ENCODE peak calls at places on chromosomes 16 and 17, in five cellular contexts. One of them, this sample, is unnamed.
A peak's percentile ranks its signal among the peaks of the same experiment; 100 is the strongest.

GRCh38 chr16:56288019-56288418 is 96.7 kb downstream of the GNAO1 start:
- DNase-seq in AG04450: no peak
- DNase-seq in HFF-Myc: no peak
- DNase-seq in GM13977: no peak
- DNase-seq in retinal pigment epithelial cell: no peak
- DNase-seq in this sample: no peak

GRCh38 chr17:67376509-67376891 is 581 bp upstream of the PITPNC1 start:
- DNase-seq in GM13977: peak; percentile 39
- DNase-seq in AG04450: no peak
- DNase-seq in retinal pigment epithelial cell: no peak
- DNase-seq in HFF-Myc: peak; percentile 62
- DNase-seq in this sample: peak; percentile 48

GRCh38 chr17:1865252-1866037 is 35.6 kb downstream of the RPA1 start:
- DNase-seq in GM13977: peak; percentile 56
- DNase-seq in HFF-Myc: peak; percentile 4
- DNase-seq in AG04450: no peak
- DNase-seq in retinal pigment epithelial cell: no peak
- DNase-seq in this sample: peak; percentile 64

GRCh38 chr16:14365200-14365851 is 264.7 kb downstream of the PARN start:
- DNase-seq in retinal pigment epithelial cell: no peak
- DNase-seq in GM13977: no peak
- DNase-seq in HFF-Myc: no peak
- DNase-seq in AG04450: no peak
- DNase-seq in this sample: no peak

GRCh38 chr16:82947675-82948074 is 320.9 kb downstream of the CDH13 start:
- DNase-seq in GM13977: no peak
- DNase-seq in AG04450: no peak
- DNase-seq in HFF-Myc: no peak
- DNase-seq in retinal pigment epithelial cell: no peak
- DNase-seq in this sample: no peak

GRCh38 chr17:8894189-8894611 is 26.7 kb upstream of the PIK3R6 start:
- DNase-seq in GM13977: no peak
- DNase-seq in retinal pigment epithelial cell: no peak
- DNase-seq in AG04450: no peak
- DNase-seq in HFF-Myc: no peak
- DNase-seq in this sample: no peak

GRCh38 chr17:1521067-1521466 is 4.7 kb upstream of the INPP5K start:
- DNase-seq in HFF-Myc: no peak
- DNase-seq in GM13977: no peak
- DNase-seq in AG04450: no peak
- DNase-seq in retinal pigment epithelial cell: no peak
- DNase-seq in this sample: no peak

GRCh38 chr17:75639327-75639726 is 6.1 kb downstream of the SMIM5 start:
- DNase-seq in HFF-Myc: no peak
- DNase-seq in retinal pigment epithelial cell: no peak
- DNase-seq in AG04450: no peak
- DNase-seq in GM13977: no peak
- DNase-seq in this sample: no peak

GRCh38 chr17:69608808-69609494 is 194.5 kb downstream of the MAP2K6 start:
- DNase-seq in retinal pigment epithelial cell: peak; percentile 91
- DNase-seq in GM13977: no peak
- DNase-seq in AG04450: peak; percentile 83
- DNase-seq in HFF-Myc: peak; percentile 82
- DNase-seq in this sample: no peak

GRCh38 chr17:82911822-82912221 is 72.0 kb upstream of the ZNF750 start:
- DNase-seq in AG04450: no peak
- DNase-seq in HFF-Myc: no peak
- DNase-seq in retinal pigment epithelial cell: no peak
- DNase-seq in GM13977: no peak
- DNase-seq in this sample: no peak

GRCh38 chr16:79651363-79651762 is 50.8 kb upstream of the MAF start:
- DNase-seq in AG04450: no peak
- DNase-seq in retinal pigment epithelial cell: peak; percentile 75
- DNase-seq in HFF-Myc: no peak
- DNase-seq in GM13977: no peak
- DNase-seq in this sample: no peak

GRCh38 chr17:38942641-38943040 is 17.2 kb downstream of the LASP1NB start:
- DNase-seq in HFF-Myc: no peak
- DNase-seq in GM13977: peak; percentile 48
- DNase-seq in retinal pigment epithelial cell: no peak
- DNase-seq in AG04450: no peak
- DNase-seq in this sample: no peak

GRCh38 chr17:48575066-48575582 is 3.0 kb downstream of the HOXB4 start:
- DNase-seq in GM13977: no peak
- DNase-seq in AG04450: no peak
- DNase-seq in HFF-Myc: no peak
- DNase-seq in retinal pigment epithelial cell: no peak
- DNase-seq in this sample: no peak

GRCh38 chr17:80822700-80823410 is 168.8 kb upstream of the CHMP6 start:
- DNase-seq in AG04450: no peak
- DNase-seq in retinal pigment epithelial cell: no peak
- DNase-seq in GM13977: no peak
- DNase-seq in HFF-Myc: no peak
- DNase-seq in this sample: no peak

GRCh38 chr16:25151996-25152395 is 40.5 kb downstream of the LCMT1 start:
- DNase-seq in retinal pigment epithelial cell: no peak
- DNase-seq in HFF-Myc: no peak
- DNase-seq in AG04450: no peak
- DNase-seq in GM13977: no peak
- DNase-seq in this sample: no peak

GRCh38 chr17:10844667-10845387 is 6.9 kb upstream of the PIRT start:
- DNase-seq in retinal pigment epithelial cell: peak; percentile 10
- DNase-seq in AG04450: peak; percentile 24
- DNase-seq in HFF-Myc: peak; percentile 14
- DNase-seq in GM13977: peak; percentile 84
- DNase-seq in this sample: peak; percentile 77

GRCh38 chr17:45137561-45138305 is 2.2 kb downstream of the ACBD4 start:
- DNase-seq in GM13977: no peak
- DNase-seq in HFF-Myc: no peak
- DNase-seq in retinal pigment epithelial cell: no peak
- DNase-seq in AG04450: no peak
- DNase-seq in this sample: no peak

GRCh38 chr16:79767597-79768280 is 167.2 kb upstream of the MAF start:
- DNase-seq in HFF-Myc: no peak
- DNase-seq in AG04450: no peak
- DNase-seq in retinal pigment epithelial cell: no peak
- DNase-seq in GM13977: no peak
- DNase-seq in this sample: no peak

GRCh38 chr16:74984194-74984669 is 691 bp downstream of the WDR59 start:
- DNase-seq in HFF-Myc: no peak
- DNase-seq in AG04450: no peak
- DNase-seq in retinal pigment epithelial cell: no peak
- DNase-seq in GM13977: no peak
- DNase-seq in this sample: peak; percentile 50

GRCh38 chr17:22462461-22462860 is 770.1 kb downstream of the KCNJ18 start:
- DNase-seq in AG04450: no peak
- DNase-seq in HFF-Myc: no peak
- DNase-seq in retinal pigment epithelial cell: no peak
- DNase-seq in GM13977: no peak
- DNase-seq in this sample: no peak

GRCh38 chr17:76000755-76001521 is at the start of gene CDK3:
- DNase-seq in HFF-Myc: no peak
- DNase-seq in retinal pigment epithelial cell: no peak
- DNase-seq in AG04450: no peak
- DNase-seq in GM13977: peak; percentile 22
- DNase-seq in this sample: no peak

GRCh38 chr16:22007509-22008214 is at the start of gene MOSMO:
- DNase-seq in AG04450: no peak
- DNase-seq in retinal pigment epithelial cell: no peak
- DNase-seq in GM13977: peak; percentile 93
- DNase-seq in HFF-Myc: no peak
- DNase-seq in this sample: peak; percentile 63

GRCh38 chr16:68370921-68371651 is 60.3 kb downstream of the PRMT7 start:
- DNase-seq in GM13977: no peak
- DNase-seq in AG04450: no peak
- DNase-seq in retinal pigment epithelial cell: no peak
- DNase-seq in HFF-Myc: no peak
- DNase-seq in this sample: peak; percentile 76

GRCh38 chr17:15649861-15650391 is 30.4 kb upstream of the FBXW10B start:
- DNase-seq in AG04450: no peak
- DNase-seq in retinal pigment epithelial cell: no peak
- DNase-seq in HFF-Myc: no peak
- DNase-seq in GM13977: no peak
- DNase-seq in this sample: no peak

GRCh38 chr17:64984776-64985521 is 65.7 kb upstream of the LRRC37A3 start:
- DNase-seq in retinal pigment epithelial cell: peak; percentile 43
- DNase-seq in GM13977: no peak
- DNase-seq in AG04450: no peak
- DNase-seq in HFF-Myc: no peak
- DNase-seq in this sample: peak; percentile 72

GRCh38 chr17:59848778-59849177 is 44.0 kb downstream of the TUBD1 start:
- DNase-seq in HFF-Myc: no peak
- DNase-seq in GM13977: no peak
- DNase-seq in retinal pigment epithelial cell: no peak
- DNase-seq in AG04450: no peak
- DNase-seq in this sample: peak; percentile 74

GRCh38 chr17:80270836-80271235 is 10.2 kb downstream of the RNF213 start:
- DNase-seq in GM13977: peak; percentile 64
- DNase-seq in HFF-Myc: no peak
- DNase-seq in AG04450: no peak
- DNase-seq in retinal pigment epithelial cell: no peak
- DNase-seq in this sample: peak; percentile 61

GRCh38 chr17:73645050-73645871 is 1.0 kb upstream of the SDK2 start:
- DNase-seq in AG04450: no peak
- DNase-seq in retinal pigment epithelial cell: no peak
- DNase-seq in GM13977: peak; percentile 52
- DNase-seq in HFF-Myc: no peak
- DNase-seq in this sample: peak; percentile 60

GRCh38 chr16:85490971-85491771 is 122.0 kb upstream of the GSE1 start:
- DNase-seq in AG04450: no peak
- DNase-seq in GM13977: peak; percentile 89
- DNase-seq in HFF-Myc: no peak
- DNase-seq in retinal pigment epithelial cell: no peak
- DNase-seq in this sample: peak; percentile 72

GRCh38 chr16:89112377-89113151 is 18.9 kb downstream of the ACSF3 start:
- DNase-seq in GM13977: no peak
- DNase-seq in AG04450: no peak
- DNase-seq in retinal pigment epithelial cell: no peak
- DNase-seq in HFF-Myc: no peak
- DNase-seq in this sample: peak; percentile 39

GRCh38 chr17:3585826-3586225 is 23.4 kb downstream of the TRPV1 start:
- DNase-seq in HFF-Myc: no peak
- DNase-seq in retinal pigment epithelial cell: no peak
- DNase-seq in GM13977: no peak
- DNase-seq in AG04450: no peak
- DNase-seq in this sample: no peak

GRCh38 chr16:17744903-17745581 is 274.3 kb upstream of the XYLT1 start:
- DNase-seq in GM13977: no peak
- DNase-seq in retinal pigment epithelial cell: no peak
- DNase-seq in HFF-Myc: no peak
- DNase-seq in AG04450: no peak
- DNase-seq in this sample: no peak

GRCh38 chr17:39934324-39934723 is 6.8 kb downstream of the LRRC3C start:
- DNase-seq in AG04450: no peak
- DNase-seq in retinal pigment epithelial cell: no peak
- DNase-seq in HFF-Myc: no peak
- DNase-seq in GM13977: no peak
- DNase-seq in this sample: no peak

GRCh38 chr17:34391241-34391640 is 28.2 kb upstream of the CCL1 start:
- DNase-seq in HFF-Myc: no peak
- DNase-seq in AG04450: no peak
- DNase-seq in retinal pigment epithelial cell: no peak
- DNase-seq in GM13977: no peak
- DNase-seq in this sample: no peak

GRCh38 chr16:58563235-58563634 is 47.9 kb downstream of the SETD6 start:
- DNase-seq in retinal pigment epithelial cell: no peak
- DNase-seq in AG04450: peak; percentile 13
- DNase-seq in GM13977: no peak
- DNase-seq in HFF-Myc: peak; percentile 25
- DNase-seq in this sample: no peak

GRCh38 chr17:297758-298157 is 54.8 kb downstream of the RPH3AL start:
- DNase-seq in GM13977: no peak
- DNase-seq in HFF-Myc: no peak
- DNase-seq in AG04450: no peak
- DNase-seq in retinal pigment epithelial cell: no peak
- DNase-seq in this sample: no peak

GRCh38 chr17:45681706-45682105 is 102.4 kb upstream of the CRHR1 start:
- DNase-seq in HFF-Myc: no peak
- DNase-seq in retinal pigment epithelial cell: peak; percentile 18
- DNase-seq in GM13977: no peak
- DNase-seq in AG04450: no peak
- DNase-seq in this sample: no peak

GRCh38 chr17:35981908-35982330 is 622 bp upstream of the CCL16 start:
- DNase-seq in AG04450: no peak
- DNase-seq in HFF-Myc: no peak
- DNase-seq in GM13977: no peak
- DNase-seq in retinal pigment epithelial cell: no peak
- DNase-seq in this sample: peak; percentile 30
- TF ChIP-seq CTCF in AG04450: no peak
- TF ChIP-seq CTCF in HFF-Myc: no peak
- TF ChIP-seq CTCF in GM13977: peak; percentile 56
- TF ChIP-seq CTCF in retinal pigment epithelial cell: no peak
- TF ChIP-seq CTCF in this sample: peak; percentile 41

GRCh38 chr16:54194008-54194731 is 92.4 kb downstream of the IRX3 start:
- DNase-seq in AG04450: no peak
- DNase-seq in GM13977: no peak
- DNase-seq in retinal pigment epithelial cell: no peak
- DNase-seq in HFF-Myc: peak; percentile 11
- DNase-seq in this sample: no peak
- TF ChIP-seq CTCF in AG04450: no peak
- TF ChIP-seq CTCF in GM13977: no peak
- TF ChIP-seq CTCF in retinal pigment epithelial cell: no peak
- TF ChIP-seq CTCF in HFF-Myc: no peak
- TF ChIP-seq CTCF in this sample: no peak

GRCh38 chr16:1763521-1764511 is 7.5 kb downstream of the NME3 start:
- DNase-seq in retinal pigment epithelial cell: no peak
- DNase-seq in HFF-Myc: no peak
- DNase-seq in AG04450: no peak
- DNase-seq in GM13977: no peak
- DNase-seq in this sample: no peak
- TF ChIP-seq CTCF in retinal pigment epithelial cell: peak; percentile 57
- TF ChIP-seq CTCF in HFF-Myc: peak; percentile 47
- TF ChIP-seq CTCF in AG04450: peak; percentile 47
- TF ChIP-seq CTCF in GM13977: peak; percentile 12
- TF ChIP-seq CTCF in this sample: no peak

DNA sequence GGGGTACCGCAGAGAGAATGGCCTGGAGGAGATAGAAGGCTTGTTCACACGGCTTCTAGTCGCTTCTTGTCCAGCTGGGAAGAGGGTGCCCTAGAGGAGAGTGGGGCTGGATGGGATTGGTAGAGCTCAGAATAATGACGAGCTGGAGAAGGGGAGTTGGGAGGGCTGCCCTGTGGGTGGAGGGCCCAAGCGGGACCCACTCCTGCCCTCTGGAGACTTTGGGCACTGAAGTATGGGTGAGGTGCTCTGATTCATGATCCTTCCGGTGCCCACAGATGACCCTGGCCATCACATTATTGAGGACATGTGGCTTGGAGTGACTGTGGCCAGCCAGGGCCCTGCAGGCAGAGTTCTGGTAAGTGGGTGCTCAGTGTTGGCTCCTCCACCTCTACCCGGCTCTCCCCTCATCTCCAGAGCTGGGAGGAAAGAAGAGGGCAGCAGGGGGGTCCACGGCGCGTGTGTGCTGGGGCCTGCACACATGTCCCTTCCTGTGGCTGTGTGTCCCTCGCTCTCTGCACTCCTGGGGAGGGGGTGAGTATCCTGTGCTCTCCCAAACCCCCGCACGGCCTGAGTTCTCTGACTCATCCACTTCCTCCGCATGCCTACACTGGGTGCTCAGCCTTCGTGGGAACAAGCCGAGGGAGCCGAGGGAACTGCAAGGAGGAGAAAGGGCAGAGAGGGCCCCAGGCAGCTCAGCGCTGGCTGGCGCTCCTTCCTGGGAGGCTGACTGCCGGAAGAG is 8.5 kb downstream of the ITGA3 start:
- DNase-seq in retinal pigment epithelial cell: peak; percentile 93
- DNase-seq in AG04450: peak; percentile 85
- DNase-seq in GM13977: no peak
- DNase-seq in HFF-Myc: peak; percentile 78
- DNase-seq in this sample: no peak
- TF ChIP-seq CTCF in retinal pigment epithelial cell: no peak
- TF ChIP-seq CTCF in AG04450: no peak
- TF ChIP-seq CTCF in GM13977: no peak
- TF ChIP-seq CTCF in HFF-Myc: no peak
- TF ChIP-seq CTCF in this sample: no peak

This sample was measured in activated CD8-positive, alpha-beta T cell treated with anti-CD3 and anti-CD28 coated beads for 36 hours.